ENCODE peak calls at places on chromosomes 7 and 10, in nine cellular contexts. M, H, Z, W, V, P, Q, I and L are unnamed samples.

GRCh38 chr10:34638405-34639054 is 176.6 kb downstream of the PARD3 start:
- DNase-seq in M (peak), H (peak), Z (peak), W (peak), V (peak), P (peak), Q (peak), I (peak), L (peak)

GRCh38 chr7:46004965-46005364 is 83.9 kb upstream of the IGFBP3 start:
- DNase-seq in M (no peak), H (no peak), Z (no peak), W (no peak), V (no peak), P (no peak), Q (no peak), I (no peak), L (no peak)

GRCh38 chr10:22391605-22392004 is 46.3 kb downstream of the SPAG6 start:
- DNase-seq in M (no peak), H (no peak), Z (no peak), W (no peak), V (no peak), P (no peak), Q (no peak), I (no peak), L (no peak)

GRCh38 chr10:122333037-122333436 is 41.5 kb upstream of the PLEKHA1 start:
- DNase-seq in M (no peak), H (no peak), Z (no peak), W (no peak), V (no peak), P (no peak), Q (no peak), I (no peak), L (no peak)

GRCh38 chr10:58513189-58514101 is 773 bp downstream of the BICC1 start:
- DNase-seq in M (peak), H (peak), Z (peak), W (no peak), V (peak), P (peak), Q (peak), I (peak), L (peak)

GRCh38 chr10:124732931-124733536 is 11.1 kb downstream of the FAM53B start:
- DNase-seq in M (peak), H (peak), Z (no peak), W (no peak), V (no peak), P (no peak), Q (no peak), I (no peak), L (no peak)

GRCh38 chr7:80934286-80934685 is 15.4 kb upstream of the SEMA3C start:
- DNase-seq in M (no peak), H (no peak), Z (no peak), W (no peak), V (no peak), P (no peak), Q (peak), I (no peak), L (peak)

GRCh38 chr10:44863344-44864041 is 47.6 kb upstream of the TMEM72 start:
- DNase-seq in M (no peak), H (no peak), Z (no peak), W (no peak), V (no peak), P (peak), Q (no peak), I (no peak), L (no peak)

GRCh38 chr10:89702121-89702480 is 711 bp downstream of the KIF20B start:
- DNase-seq in M (no peak), H (peak), Z (no peak), W (no peak), V (peak), P (peak), Q (no peak), I (no peak), L (no peak)

GRCh38 chr7:15505761-15506160 is 56.1 kb downstream of the AGMO start:
- DNase-seq in M (no peak), H (no peak), Z (no peak), W (no peak), V (no peak), P (no peak), Q (no peak), I (no peak), L (no peak)

GRCh38 chr7:15504376-15504775 is 57.4 kb downstream of the AGMO start:
- DNase-seq in M (no peak), H (no peak), Z (no peak), W (no peak), V (no peak), P (no peak), Q (no peak), I (no peak), L (peak)

GRCh38 chr7:15507235-15507634 is 54.6 kb downstream of the AGMO start:
- DNase-seq in M (no peak), H (no peak), Z (no peak), W (no peak), V (no peak), P (no peak), Q (no peak), I (no peak), L (no peak)

GRCh38 chr7:15507708-15508107 is 54.1 kb downstream of the AGMO start:
- DNase-seq in M (no peak), H (no peak), Z (no peak), W (no peak), V (no peak), P (no peak), Q (no peak), I (no peak), L (no peak)

DNA sequence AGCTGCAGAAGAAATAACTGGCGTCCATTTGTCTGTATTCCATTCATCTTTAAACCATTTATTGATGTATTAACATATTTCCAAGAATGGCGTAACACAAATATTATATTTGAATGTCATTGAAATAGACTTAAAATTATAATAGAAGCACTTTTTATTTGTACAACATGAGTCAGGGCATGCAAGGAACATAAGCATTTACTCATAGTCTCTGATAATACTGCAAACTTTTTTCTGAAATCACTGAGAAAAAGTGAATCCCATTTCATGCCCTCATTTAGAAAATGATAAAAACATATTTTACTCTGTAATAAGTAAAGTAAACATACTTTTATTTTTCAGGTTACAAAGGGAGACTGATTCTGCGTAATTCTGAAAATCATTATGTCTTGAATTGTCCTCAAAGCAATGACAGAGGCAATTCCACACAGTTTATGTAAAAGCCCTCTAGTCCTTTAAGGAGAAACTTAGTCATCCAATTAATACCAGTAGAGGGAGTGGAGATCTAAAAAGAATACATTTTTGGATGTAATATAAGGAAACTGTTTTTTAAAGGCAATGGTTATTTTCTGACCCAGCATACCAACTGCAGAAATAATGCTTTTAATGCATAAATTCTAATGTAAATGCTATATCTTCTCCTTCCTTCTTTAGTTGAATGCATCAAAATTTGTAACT is 58.1 kb downstream of the AGMO start:
- DNase-seq in M (no peak), H (no peak), Z (no peak), W (no peak), V (peak), P (no peak), Q (peak), I (no peak), L (peak)
- TF ChIP-seq CTCF in M (no peak), H (no peak), Z (no peak), W (no peak), V (peak), P (no peak), Q (peak), I (no peak), L (peak)

GRCh38 chr10:126226205-126226604 is 162.1 kb downstream of the ADAM12 start:
- DNase-seq in M (no peak), H (no peak), Z (no peak), W (no peak), V (no peak), P (no peak), Q (no peak), I (no peak), L (no peak)

GRCh38 chr10:126229701-126230100 is 158.6 kb downstream of the ADAM12 start:
- DNase-seq in M (no peak), H (no peak), Z (no peak), W (no peak), V (no peak), P (no peak), Q (no peak), I (no peak), L (no peak)

GRCh38 chr10:126225672-126226007 is 162.6 kb downstream of the ADAM12 start:
- DNase-seq in M (no peak), H (no peak), Z (no peak), W (no peak), V (no peak), P (no peak), Q (no peak), I (no peak), L (peak)

GRCh38 chr10:126226988-126227761 is 161.1 kb downstream of the ADAM12 start:
- DNase-seq in M (no peak), H (no peak), Z (no peak), W (no peak), V (no peak), P (no peak), Q (no peak), I (no peak), L (no peak)

GRCh38 chr10:126227762-126228134 is 160.5 kb downstream of the ADAM12 start:
- DNase-seq in M (no peak), H (no peak), Z (no peak), W (no peak), V (peak), P (no peak), Q (peak), I (no peak), L (peak)
- H3K4me3 ChIP-seq in M (no peak), H (no peak), Z (no peak), W (no peak), V (no peak), P (no peak), Q (no peak), I (no peak), L (no peak)

DNA sequence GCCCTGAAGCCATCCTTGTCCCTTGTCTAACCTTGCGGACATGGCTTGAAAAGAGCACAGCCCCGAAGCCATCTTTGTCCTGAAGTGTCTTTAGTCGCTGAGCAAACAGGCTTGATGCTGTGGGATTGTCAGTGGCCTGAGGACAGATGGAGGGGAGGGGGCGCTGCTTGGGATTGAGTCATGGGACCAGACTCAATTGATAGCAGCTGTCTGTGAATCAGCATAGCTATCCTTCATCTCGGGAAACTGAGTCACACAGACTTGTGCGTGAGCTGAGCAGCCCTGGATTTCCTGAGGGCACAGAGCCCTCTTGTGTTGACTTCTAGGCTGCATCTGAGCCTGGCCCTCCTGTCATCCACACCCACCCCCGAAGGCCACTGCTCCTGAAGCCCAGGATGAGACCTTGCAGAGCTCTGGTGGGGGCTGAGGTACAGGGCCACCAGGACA is 14.4 kb downstream of the MYO1G start:
- DNase-seq in M (no peak), H (no peak), Z (no peak), W (no peak), V (no peak), P (peak), Q (no peak), I (no peak), L (no peak)
- TF ChIP-seq CTCF in M (no peak), H (no peak), Z (peak), W (peak), V (peak), P (peak), Q (peak), I (no peak), L (peak)

GRCh38 chr7:32762894-32763293 is 128.7 kb downstream of the KBTBD2 start:
- DNase-seq in M (no peak), H (no peak), Z (no peak), W (no peak), V (no peak), P (peak), Q (no peak), I (no peak), L (no peak)
- H3K4me3 ChIP-seq in M (no peak), H (no peak), Z (no peak), W (no peak), V (no peak), P (peak), Q (peak), I (no peak), L (no peak)

DNA sequence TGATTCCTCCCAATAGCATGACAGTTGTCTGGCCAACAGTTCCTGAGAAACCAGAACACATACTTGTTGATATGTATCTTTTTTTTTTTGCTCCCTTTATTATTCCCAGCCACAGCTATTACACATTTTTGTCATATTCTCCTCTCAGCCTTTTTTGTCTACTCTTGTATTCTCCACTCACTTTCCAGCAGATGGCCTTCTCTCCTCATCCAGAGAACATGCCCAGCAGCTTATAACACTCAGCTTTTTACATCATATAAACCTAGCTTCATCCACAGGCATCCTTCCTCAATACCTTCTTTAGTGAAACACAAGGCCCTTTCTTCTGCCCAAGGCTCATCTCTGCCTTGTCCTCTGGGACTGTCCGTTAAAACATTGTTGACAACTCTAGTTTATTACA is 101.7 kb downstream of the ORC5 start:
- DNase-seq in M (no peak), H (no peak), Z (no peak), W (no peak), V (peak), P (no peak), Q (peak), I (no peak), L (peak)
- TF ChIP-seq CTCF in M (no peak), H (no peak), Z (no peak), W (no peak), V (no peak), P (peak), Q (peak), I (no peak), L (peak)

GRCh38 chr10:11345224-11346054 is 266.0 kb downstream of the USP6NL start:
- DNase-seq in M (no peak), H (peak), Z (no peak), W (peak), V (no peak), P (peak), Q (no peak), I (no peak), L (peak)

GRCh38 chr10:11339660-11340059 is 271.8 kb downstream of the USP6NL start:
- DNase-seq in M (no peak), H (no peak), Z (no peak), W (no peak), V (no peak), P (no peak), Q (no peak), I (no peak), L (no peak)

GRCh38 chr10:11341253-11341652 is 270.2 kb downstream of the USP6NL start:
- DNase-seq in M (no peak), H (no peak), Z (no peak), W (no peak), V (no peak), P (no peak), Q (no peak), I (no peak), L (no peak)

GRCh38 chr10:11344550-11344949 is 266.9 kb downstream of the USP6NL start:
- DNase-seq in M (no peak), H (no peak), Z (no peak), W (no peak), V (no peak), P (peak), Q (no peak), I (no peak), L (no peak)

GRCh38 chr10:11344081-11344480 is 267.4 kb downstream of the USP6NL start:
- DNase-seq in M (no peak), H (no peak), Z (no peak), W (no peak), V (no peak), P (no peak), Q (no peak), I (no peak), L (no peak)
- H3K4me3 ChIP-seq in M (no peak), H (no peak), Z (no peak), W (no peak), V (no peak), P (no peak), Q (no peak), I (no peak), L (no peak)

GRCh38 chr10:97701438-97702064 is 12.0 kb upstream of the MARVELD1 start:
- DNase-seq in M (no peak), H (peak), Z (peak), W (no peak), V (peak), P (peak), Q (peak), I (peak), L (peak)
- TF ChIP-seq CTCF in M (peak), H (peak), Z (peak), W (peak), V (peak), P (peak), Q (peak), I (peak), L (peak)

GRCh38 chr10:62244785-62245595 is 23.7 kb downstream of the RTKN2 start:
- DNase-seq in M (no peak), H (peak), Z (peak), W (peak), V (peak), P (peak), Q (peak), I (peak), L (peak)

GRCh38 chr10:62243647-62243997 is 25.0 kb downstream of the RTKN2 start:
- DNase-seq in M (no peak), H (no peak), Z (no peak), W (no peak), V (no peak), P (no peak), Q (no peak), I (no peak), L (no peak)

GRCh38 chr10:62248465-62248864 is 20.2 kb downstream of the RTKN2 start:
- DNase-seq in M (no peak), H (no peak), Z (no peak), W (no peak), V (peak), P (no peak), Q (peak), I (no peak), L (peak)

GRCh38 chr10:62239994-62240393 is 28.6 kb downstream of the RTKN2 start:
- DNase-seq in M (no peak), H (no peak), Z (peak), W (no peak), V (no peak), P (no peak), Q (peak), I (no peak), L (peak)

GRCh38 chr10:62244088-62244487 is 24.6 kb downstream of the RTKN2 start:
- DNase-seq in M (no peak), H (no peak), Z (no peak), W (no peak), V (no peak), P (no peak), Q (no peak), I (no peak), L (no peak)
- H3K4me3 ChIP-seq in M (peak), H (no peak), Z (peak), W (no peak), V (peak), P (no peak), Q (peak), I (no peak), L (peak)